ENCODE peak calls at places on chromosomes 12 and 14, in ten cellular contexts. One of them, this sample, is unnamed.

GRCh38 chr12:55737581-55738112 is 5.3 kb upstream of the GDF11 start:
- DNase-seq in right lobe of liver: no peak
- DNase-seq in suprapubic skin: no peak
- DNase-seq in mucosa of descending colon: no peak
- DNase-seq in GM04503: no peak
- DNase-seq in NCI-H1694 treated with DMSO at 0.1 percent for 48 hours: no peak
- DNase-seq in SW 1271: no peak
- DNase-seq in mucosa of gallbladder: no peak
- DNase-seq in HS-5: no peak
- DNase-seq in Right ventricle myocardium inferior: no peak
- DNase-seq in this sample: peak

GRCh38 chr12:109888179-109889020 is 8.1 kb upstream of the GLTP start:
- DNase-seq in right lobe of liver: no peak
- DNase-seq in suprapubic skin: no peak
- DNase-seq in mucosa of descending colon: no peak
- DNase-seq in GM04503: peak
- DNase-seq in NCI-H1694 treated with DMSO at 0.1 percent for 48 hours: no peak
- DNase-seq in SW 1271: peak
- DNase-seq in mucosa of gallbladder: no peak
- DNase-seq in HS-5: peak
- DNase-seq in Right ventricle myocardium inferior: no peak
- DNase-seq in this sample: no peak

GRCh38 chr12:83826112-83826511 is 1086.5 kb downstream of the SLC6A15 start:
- DNase-seq in right lobe of liver: no peak
- DNase-seq in suprapubic skin: no peak
- DNase-seq in mucosa of descending colon: no peak
- DNase-seq in GM04503: no peak
- DNase-seq in NCI-H1694 treated with DMSO at 0.1 percent for 48 hours: no peak
- DNase-seq in SW 1271: peak
- DNase-seq in mucosa of gallbladder: no peak
- DNase-seq in HS-5: no peak
- DNase-seq in Right ventricle myocardium inferior: no peak
- DNase-seq in this sample: peak

GRCh38 chr12:8648598-8649205 is 13.9 kb downstream of the MFAP5 start:
- DNase-seq in right lobe of liver: no peak
- DNase-seq in suprapubic skin: no peak
- DNase-seq in mucosa of descending colon: no peak
- DNase-seq in GM04503: no peak
- DNase-seq in NCI-H1694 treated with DMSO at 0.1 percent for 48 hours: no peak
- DNase-seq in SW 1271: no peak
- DNase-seq in mucosa of gallbladder: no peak
- DNase-seq in HS-5: no peak
- DNase-seq in Right ventricle myocardium inferior: no peak
- DNase-seq in this sample: no peak

GRCh38 chr12:123126294-123127144 is 24.4 kb downstream of the PITPNM2 start:
- DNase-seq in right lobe of liver: no peak
- DNase-seq in suprapubic skin: no peak
- DNase-seq in mucosa of descending colon: no peak
- DNase-seq in GM04503: peak
- DNase-seq in NCI-H1694 treated with DMSO at 0.1 percent for 48 hours: no peak
- DNase-seq in SW 1271: peak
- DNase-seq in mucosa of gallbladder: no peak
- DNase-seq in HS-5: peak
- DNase-seq in Right ventricle myocardium inferior: no peak
- DNase-seq in this sample: no peak

GRCh38 chr14:68627868-68628604 is 164.8 kb downstream of the ZFP36L1 start:
- DNase-seq in right lobe of liver: peak
- DNase-seq in suprapubic skin: no peak
- DNase-seq in mucosa of descending colon: peak
- DNase-seq in GM04503: no peak
- DNase-seq in NCI-H1694 treated with DMSO at 0.1 percent for 48 hours: no peak
- DNase-seq in SW 1271: no peak
- DNase-seq in mucosa of gallbladder: peak
- DNase-seq in HS-5: no peak
- DNase-seq in Right ventricle myocardium inferior: peak
- DNase-seq in this sample: no peak

GRCh38 chr12:69106482-69107118 is 132.8 kb upstream of the CPSF6 start:
- DNase-seq in right lobe of liver: no peak
- DNase-seq in suprapubic skin: no peak
- DNase-seq in mucosa of descending colon: no peak
- DNase-seq in GM04503: no peak
- DNase-seq in NCI-H1694 treated with DMSO at 0.1 percent for 48 hours: no peak
- DNase-seq in SW 1271: no peak
- DNase-seq in mucosa of gallbladder: no peak
- DNase-seq in HS-5: no peak
- DNase-seq in Right ventricle myocardium inferior: no peak
- DNase-seq in this sample: no peak

GRCh38 chr12:81263072-81263471 is 185.2 kb downstream of the ACSS3 start:
- DNase-seq in right lobe of liver: no peak
- DNase-seq in suprapubic skin: no peak
- DNase-seq in mucosa of descending colon: no peak
- DNase-seq in GM04503: no peak
- DNase-seq in NCI-H1694 treated with DMSO at 0.1 percent for 48 hours: no peak
- DNase-seq in SW 1271: no peak
- DNase-seq in mucosa of gallbladder: no peak
- DNase-seq in HS-5: no peak
- DNase-seq in Right ventricle myocardium inferior: no peak
- DNase-seq in this sample: peak

GRCh38 chr12:46982629-46983392 is 96.6 kb upstream of the PCED1B start:
- DNase-seq in right lobe of liver: no peak
- DNase-seq in suprapubic skin: no peak
- DNase-seq in mucosa of descending colon: no peak
- DNase-seq in GM04503: no peak
- DNase-seq in NCI-H1694 treated with DMSO at 0.1 percent for 48 hours: no peak
- DNase-seq in SW 1271: no peak
- DNase-seq in mucosa of gallbladder: no peak
- DNase-seq in HS-5: no peak
- DNase-seq in Right ventricle myocardium inferior: no peak
- DNase-seq in this sample: no peak

GRCh38 chr12:120971299-120972180 is 6.8 kb upstream of the HNF1A start:
- DNase-seq in right lobe of liver: no peak
- DNase-seq in suprapubic skin: no peak
- DNase-seq in mucosa of descending colon: peak
- DNase-seq in GM04503: peak
- DNase-seq in NCI-H1694 treated with DMSO at 0.1 percent for 48 hours: peak
- DNase-seq in SW 1271: peak
- DNase-seq in mucosa of gallbladder: no peak
- DNase-seq in HS-5: peak
- DNase-seq in Right ventricle myocardium inferior: no peak
- DNase-seq in this sample: no peak

GRCh38 chr14:81018714-81019512 is 63.5 kb downstream of the TSHR start:
- DNase-seq in right lobe of liver: no peak
- DNase-seq in suprapubic skin: no peak
- DNase-seq in mucosa of descending colon: no peak
- DNase-seq in GM04503: no peak
- DNase-seq in NCI-H1694 treated with DMSO at 0.1 percent for 48 hours: no peak
- DNase-seq in SW 1271: no peak
- DNase-seq in mucosa of gallbladder: no peak
- DNase-seq in HS-5: no peak
- DNase-seq in Right ventricle myocardium inferior: no peak
- DNase-seq in this sample: no peak

GRCh38 chr12:89355243-89356068 is 3.2 kb upstream of the DUSP6 start:
- DNase-seq in right lobe of liver: no peak
- DNase-seq in suprapubic skin: no peak
- DNase-seq in mucosa of descending colon: no peak
- DNase-seq in GM04503: no peak
- DNase-seq in NCI-H1694 treated with DMSO at 0.1 percent for 48 hours: no peak
- DNase-seq in SW 1271: peak
- DNase-seq in mucosa of gallbladder: no peak
- DNase-seq in HS-5: no peak
- DNase-seq in Right ventricle myocardium inferior: no peak
- DNase-seq in this sample: no peak

GRCh38 chr12:1542599-1542998 is 51.8 kb downstream of the FBXL14 start:
- DNase-seq in right lobe of liver: no peak
- DNase-seq in suprapubic skin: no peak
- DNase-seq in mucosa of descending colon: no peak
- DNase-seq in GM04503: no peak
- DNase-seq in NCI-H1694 treated with DMSO at 0.1 percent for 48 hours: no peak
- DNase-seq in SW 1271: no peak
- DNase-seq in mucosa of gallbladder: no peak
- DNase-seq in HS-5: no peak
- DNase-seq in Right ventricle myocardium inferior: no peak
- DNase-seq in this sample: no peak

GRCh38 chr12:81340910-81341309 is 263.0 kb downstream of the ACSS3 start:
- DNase-seq in right lobe of liver: no peak
- DNase-seq in suprapubic skin: no peak
- DNase-seq in mucosa of descending colon: no peak
- DNase-seq in GM04503: no peak
- DNase-seq in NCI-H1694 treated with DMSO at 0.1 percent for 48 hours: no peak
- DNase-seq in SW 1271: no peak
- DNase-seq in mucosa of gallbladder: no peak
- DNase-seq in HS-5: no peak
- DNase-seq in Right ventricle myocardium inferior: no peak
- DNase-seq in this sample: no peak

GRCh38 chr12:32030676-32031075 is 71.5 kb downstream of the RESF1 start:
- DNase-seq in right lobe of liver: no peak
- DNase-seq in suprapubic skin: no peak
- DNase-seq in mucosa of descending colon: no peak
- DNase-seq in GM04503: no peak
- DNase-seq in NCI-H1694 treated with DMSO at 0.1 percent for 48 hours: no peak
- DNase-seq in SW 1271: no peak
- DNase-seq in mucosa of gallbladder: no peak
- DNase-seq in HS-5: no peak
- DNase-seq in Right ventricle myocardium inferior: no peak
- DNase-seq in this sample: no peak

GRCh38 chr14:78519863-78520262 is 349.7 kb downstream of the NRXN3 start:
- DNase-seq in right lobe of liver: peak
- DNase-seq in suprapubic skin: no peak
- DNase-seq in mucosa of descending colon: no peak
- DNase-seq in GM04503: no peak
- DNase-seq in NCI-H1694 treated with DMSO at 0.1 percent for 48 hours: no peak
- DNase-seq in SW 1271: no peak
- DNase-seq in mucosa of gallbladder: peak
- DNase-seq in HS-5: no peak
- DNase-seq in Right ventricle myocardium inferior: no peak
- DNase-seq in this sample: no peak

GRCh38 chr14:74572829-74573360 is 39.1 kb downstream of the LTBP2 start:
- DNase-seq in right lobe of liver: no peak
- DNase-seq in suprapubic skin: no peak
- DNase-seq in mucosa of descending colon: no peak
- DNase-seq in GM04503: no peak
- DNase-seq in NCI-H1694 treated with DMSO at 0.1 percent for 48 hours: no peak
- DNase-seq in SW 1271: no peak
- DNase-seq in mucosa of gallbladder: no peak
- DNase-seq in HS-5: no peak
- DNase-seq in Right ventricle myocardium inferior: no peak
- DNase-seq in this sample: no peak

GRCh38 chr12:1932264-1932777 is 13.9 kb upstream of the CACNA2D4 start:
- DNase-seq in right lobe of liver: peak
- DNase-seq in suprapubic skin: peak
- DNase-seq in mucosa of descending colon: no peak
- DNase-seq in GM04503: no peak
- DNase-seq in NCI-H1694 treated with DMSO at 0.1 percent for 48 hours: peak
- DNase-seq in SW 1271: no peak
- DNase-seq in mucosa of gallbladder: peak
- DNase-seq in HS-5: no peak
- DNase-seq in Right ventricle myocardium inferior: no peak
- DNase-seq in this sample: no peak

GRCh38 chr12:38736821-38737220 is 168.6 kb downstream of the CPNE8 start:
- DNase-seq in right lobe of liver: no peak
- DNase-seq in suprapubic skin: no peak
- DNase-seq in mucosa of descending colon: no peak
- DNase-seq in GM04503: no peak
- DNase-seq in NCI-H1694 treated with DMSO at 0.1 percent for 48 hours: no peak
- DNase-seq in SW 1271: no peak
- DNase-seq in mucosa of gallbladder: no peak
- DNase-seq in HS-5: no peak
- DNase-seq in Right ventricle myocardium inferior: no peak
- DNase-seq in this sample: no peak

GRCh38 chr14:20469890-20470858 is 968 bp downstream of the PNP start:
- DNase-seq in right lobe of liver: peak
- DNase-seq in suprapubic skin: no peak
- DNase-seq in mucosa of descending colon: no peak
- DNase-seq in GM04503: no peak
- DNase-seq in NCI-H1694 treated with DMSO at 0.1 percent for 48 hours: peak
- DNase-seq in SW 1271: peak
- DNase-seq in mucosa of gallbladder: peak
- DNase-seq in HS-5: peak
- DNase-seq in Right ventricle myocardium inferior: no peak
- DNase-seq in this sample: peak

GRCh38 chr14:60311417-60311816 is 62.4 kb downstream of the PPM1A start:
- DNase-seq in right lobe of liver: no peak
- DNase-seq in suprapubic skin: no peak
- DNase-seq in mucosa of descending colon: no peak
- DNase-seq in GM04503: no peak
- DNase-seq in NCI-H1694 treated with DMSO at 0.1 percent for 48 hours: no peak
- DNase-seq in SW 1271: no peak
- DNase-seq in mucosa of gallbladder: peak
- DNase-seq in HS-5: peak
- DNase-seq in Right ventricle myocardium inferior: no peak
- DNase-seq in this sample: no peak

GRCh38 chr14:72657214-72657921 is 236.5 kb downstream of the DPF3 start:
- DNase-seq in right lobe of liver: no peak
- DNase-seq in suprapubic skin: no peak
- DNase-seq in mucosa of descending colon: no peak
- DNase-seq in GM04503: no peak
- DNase-seq in NCI-H1694 treated with DMSO at 0.1 percent for 48 hours: peak
- DNase-seq in SW 1271: no peak
- DNase-seq in mucosa of gallbladder: no peak
- DNase-seq in HS-5: no peak
- DNase-seq in Right ventricle myocardium inferior: no peak
- DNase-seq in this sample: no peak

GRCh38 chr14:62445570-62445969 is 599.7 kb downstream of the KCNH5 start:
- DNase-seq in right lobe of liver: no peak
- DNase-seq in suprapubic skin: no peak
- DNase-seq in mucosa of descending colon: no peak
- DNase-seq in GM04503: no peak
- DNase-seq in NCI-H1694 treated with DMSO at 0.1 percent for 48 hours: no peak
- DNase-seq in SW 1271: no peak
- DNase-seq in mucosa of gallbladder: no peak
- DNase-seq in HS-5: no peak
- DNase-seq in Right ventricle myocardium inferior: no peak
- DNase-seq in this sample: no peak

GRCh38 chr14:70714055-70714550 is 72.4 kb downstream of the TTC9 start:
- DNase-seq in right lobe of liver: no peak
- DNase-seq in suprapubic skin: no peak
- DNase-seq in mucosa of descending colon: no peak
- DNase-seq in GM04503: no peak
- DNase-seq in NCI-H1694 treated with DMSO at 0.1 percent for 48 hours: peak
- DNase-seq in SW 1271: peak
- DNase-seq in mucosa of gallbladder: peak
- DNase-seq in HS-5: no peak
- DNase-seq in Right ventricle myocardium inferior: no peak
- DNase-seq in this sample: peak

GRCh38 chr12:3236345-3237153 is 159.4 kb downstream of the TSPAN9 start:
- DNase-seq in right lobe of liver: no peak
- DNase-seq in suprapubic skin: no peak
- DNase-seq in mucosa of descending colon: no peak
- DNase-seq in GM04503: no peak
- DNase-seq in NCI-H1694 treated with DMSO at 0.1 percent for 48 hours: peak
- DNase-seq in SW 1271: no peak
- DNase-seq in mucosa of gallbladder: peak
- DNase-seq in HS-5: no peak
- DNase-seq in Right ventricle myocardium inferior: no peak
- DNase-seq in this sample: peak

GRCh38 chr14:46596236-46596635 is 55.3 kb downstream of the RPL10L start:
- DNase-seq in right lobe of liver: no peak
- DNase-seq in suprapubic skin: no peak
- DNase-seq in mucosa of descending colon: no peak
- DNase-seq in GM04503: no peak
- DNase-seq in NCI-H1694 treated with DMSO at 0.1 percent for 48 hours: no peak
- DNase-seq in SW 1271: no peak
- DNase-seq in mucosa of gallbladder: no peak
- DNase-seq in HS-5: no peak
- DNase-seq in Right ventricle myocardium inferior: no peak
- DNase-seq in this sample: no peak

GRCh38 chr12:32918890-32919791 is 22.6 kb upstream of the PKP2 start:
- DNase-seq in right lobe of liver: no peak
- DNase-seq in suprapubic skin: no peak
- DNase-seq in mucosa of descending colon: no peak
- DNase-seq in GM04503: no peak
- DNase-seq in NCI-H1694 treated with DMSO at 0.1 percent for 48 hours: peak
- DNase-seq in SW 1271: peak
- DNase-seq in mucosa of gallbladder: no peak
- DNase-seq in HS-5: peak
- DNase-seq in Right ventricle myocardium inferior: no peak
- DNase-seq in this sample: peak

GRCh38 chr14:36655571-36655962 is 6.1 kb upstream of the PAX9 start:
- DNase-seq in right lobe of liver: no peak
- DNase-seq in suprapubic skin: no peak
- DNase-seq in mucosa of descending colon: no peak
- DNase-seq in GM04503: no peak
- DNase-seq in NCI-H1694 treated with DMSO at 0.1 percent for 48 hours: no peak
- DNase-seq in SW 1271: no peak
- DNase-seq in mucosa of gallbladder: no peak
- DNase-seq in HS-5: no peak
- DNase-seq in Right ventricle myocardium inferior: no peak
- DNase-seq in this sample: no peak